ENCODE peak calls at places on chromosomes 1 and 21, in six cellular contexts. Z is glomerular endothelial cell; T is HT1080; N is stimulated activated CD8-positive, alpha-beta memory T cell treated with anti-CD3 and anti-CD28 coated beads, Interleukin-4, amount 100 ng/mL, for 1 hour; E is LNCaP clone FGC; M is IMR-90. O is an unnamed sample.

GRCh38 chr1:223363057-223363855 is 720 bp downstream of the SUSD4 start:
- DNase-seq in E (no peak), T (no peak), M (peak), Z (no peak), N (no peak), O (peak)

GRCh38 chr1:45380125-45380524 is 39.9 kb upstream of the MUTYH start:
- DNase-seq in Z (no peak), T (no peak), E (no peak), M (no peak), N (no peak), O (no peak)

GRCh38 chr21:45804809-45805313 is 161.3 kb downstream of the PCBP3 start:
- DNase-seq in T (no peak), N (no peak), Z (no peak), E (no peak), M (no peak), O (no peak)

GRCh38 chr1:167635233-167635648 is 5.2 kb downstream of the RCSD1 start:
- DNase-seq in N (no peak), T (no peak), Z (no peak), M (no peak), E (no peak), O (peak)

GRCh38 chr1:181936768-181937581 is 124.5 kb downstream of the ZNF648 start:
- DNase-seq in Z (no peak), E (peak), T (peak), N (no peak), M (no peak), O (no peak)

GRCh38 chr1:225428066-225428878 is 434 bp upstream of the LBR start:
- DNase-seq in Z (no peak), T (peak), M (peak), N (peak), E (peak), O (peak)

GRCh38 chr1:247474367-247474766 is 16.5 kb upstream of the OR2B11 start:
- DNase-seq in N (no peak), M (no peak), T (no peak), Z (no peak), E (no peak), O (no peak)

GRCh38 chr1:23837905-23838304 is 12.7 kb upstream of the HMGCL start:
- DNase-seq in T (no peak), N (no peak), E (no peak), Z (no peak), M (no peak), O (no peak)

GRCh38 chr1:154812911-154813816 is 56.9 kb downstream of the KCNN3 start:
- DNase-seq in M (peak), T (no peak), N (no peak), E (no peak), Z (no peak), O (no peak)

GRCh38 chr1:3017440-3018050 is 3.7 kb upstream of the ACTRT2 start:
- DNase-seq in T (no peak), Z (no peak), N (no peak), E (no peak), M (no peak), O (no peak)

GRCh38 chr1:93616996-93617669 is 64.5 kb downstream of the BCAR3 start:
- DNase-seq in Z (no peak), N (no peak), M (no peak), T (peak), E (no peak), O (peak)

GRCh38 chr1:22318279-22318983 is 133.2 kb upstream of the ZBTB40 start:
- DNase-seq in E (no peak), N (no peak), M (no peak), T (no peak), Z (no peak), O (no peak)

GRCh38 chr1:9267352-9267686 is 25.4 kb upstream of the SPSB1 start:
- DNase-seq in E (no peak), M (no peak), T (no peak), Z (no peak), N (no peak), O (no peak)

GRCh38 chr1:180116964-180117763 is 37.5 kb upstream of the QSOX1 start:
- DNase-seq in E (no peak), N (no peak), T (no peak), M (peak), Z (no peak), O (no peak)

GRCh38 chr1:190328361-190328760 is 149.3 kb downstream of the BRINP3 start:
- DNase-seq in M (peak), T (peak), E (no peak), N (no peak), Z (no peak), O (no peak)

GRCh38 chr21:30234050-30234449 is 18.2 kb upstream of the CLDN8 start:
- DNase-seq in M (no peak), Z (no peak), T (no peak), N (no peak), E (no peak), O (no peak)

GRCh38 chr1:109712321-109712864 is 342 bp downstream of the GSTM5 start:
- DNase-seq in Z (no peak), M (no peak), E (no peak), N (no peak), T (no peak), O (peak)

O was measured in AG08395.